ENCODE peak calls at places on chromosomes 4 and X, in seven cellular contexts. One of them, this sample, is unnamed.

GRCh38 chr4:688695-689497 is at the start of gene SLC49A3:
- DNase-seq in NCI-H1048: no peak
- DNase-seq in left cardiac atrium: peak
- DNase-seq in HCT116: no peak
- DNase-seq in AML-193: no peak
- DNase-seq in stimulated activated CD8-positive, alpha-beta memory T cell treated with anti-CD3 and anti-CD28 coated beads, Interleukin-7, amount 100 ng/mL, for 1 hour: no peak
- DNase-seq in H9: peak
- DNase-seq in this sample: no peak

GRCh38 chr4:83112239-83112638 is 2.3 kb downstream of the PLAC8 start:
- DNase-seq in NCI-H1048: no peak
- DNase-seq in left cardiac atrium: no peak
- DNase-seq in HCT116: no peak
- DNase-seq in AML-193: peak
- DNase-seq in stimulated activated CD8-positive, alpha-beta memory T cell treated with anti-CD3 and anti-CD28 coated beads, Interleukin-7, amount 100 ng/mL, for 1 hour: no peak
- DNase-seq in H9: no peak
- DNase-seq in this sample: no peak

GRCh38 chr4:4875611-4876010 is 16.1 kb downstream of the MSX1 start:
- DNase-seq in NCI-H1048: no peak
- DNase-seq in left cardiac atrium: no peak
- DNase-seq in HCT116: no peak
- DNase-seq in AML-193: no peak
- DNase-seq in stimulated activated CD8-positive, alpha-beta memory T cell treated with anti-CD3 and anti-CD28 coated beads, Interleukin-7, amount 100 ng/mL, for 1 hour: no peak
- DNase-seq in H9: no peak
- DNase-seq in this sample: no peak

GRCh38 chrX:10482262-10482661 is 138.1 kb downstream of the MID1 start:
- DNase-seq in NCI-H1048: no peak
- DNase-seq in left cardiac atrium: peak
- DNase-seq in HCT116: no peak
- DNase-seq in AML-193: no peak
- DNase-seq in stimulated activated CD8-positive, alpha-beta memory T cell treated with anti-CD3 and anti-CD28 coated beads, Interleukin-7, amount 100 ng/mL, for 1 hour: no peak
- DNase-seq in H9: no peak
- DNase-seq in this sample: no peak

GRCh38 chrX:46978341-46979291 is 66.4 kb downstream of the JADE3 start:
- DNase-seq in NCI-H1048: peak
- DNase-seq in left cardiac atrium: peak
- DNase-seq in HCT116: peak
- DNase-seq in AML-193: peak
- DNase-seq in stimulated activated CD8-positive, alpha-beta memory T cell treated with anti-CD3 and anti-CD28 coated beads, Interleukin-7, amount 100 ng/mL, for 1 hour: peak
- DNase-seq in H9: peak
- DNase-seq in this sample: peak

GRCh38 chrX:30215357-30215843 is at the start of gene MAGEB2:
- DNase-seq in NCI-H1048: no peak
- DNase-seq in left cardiac atrium: no peak
- DNase-seq in HCT116: peak
- DNase-seq in AML-193: no peak
- DNase-seq in stimulated activated CD8-positive, alpha-beta memory T cell treated with anti-CD3 and anti-CD28 coated beads, Interleukin-7, amount 100 ng/mL, for 1 hour: no peak
- DNase-seq in H9: no peak
- DNase-seq in this sample: no peak

GRCh38 chr4:142846105-142846728 is at the start of gene INPP4B:
- DNase-seq in NCI-H1048: no peak
- DNase-seq in left cardiac atrium: peak
- DNase-seq in HCT116: peak
- DNase-seq in AML-193: peak
- DNase-seq in stimulated activated CD8-positive, alpha-beta memory T cell treated with anti-CD3 and anti-CD28 coated beads, Interleukin-7, amount 100 ng/mL, for 1 hour: no peak
- DNase-seq in H9: peak
- DNase-seq in this sample: no peak

GRCh38 chrX:54640721-54641120 is 110.7 kb downstream of the GNL3L start:
- DNase-seq in NCI-H1048: no peak
- DNase-seq in left cardiac atrium: no peak
- DNase-seq in HCT116: no peak
- DNase-seq in AML-193: no peak
- DNase-seq in stimulated activated CD8-positive, alpha-beta memory T cell treated with anti-CD3 and anti-CD28 coated beads, Interleukin-7, amount 100 ng/mL, for 1 hour: no peak
- DNase-seq in H9: no peak
- DNase-seq in this sample: no peak

GRCh38 chrX:142184756-142185602 is 20.1 kb downstream of the MAGEC2 start:
- DNase-seq in NCI-H1048: no peak
- DNase-seq in left cardiac atrium: no peak
- DNase-seq in HCT116: no peak
- DNase-seq in AML-193: no peak
- DNase-seq in stimulated activated CD8-positive, alpha-beta memory T cell treated with anti-CD3 and anti-CD28 coated beads, Interleukin-7, amount 100 ng/mL, for 1 hour: no peak
- DNase-seq in H9: no peak
- DNase-seq in this sample: no peak

GRCh38 chrX:85244411-85245210 is 820 bp downstream of the ZNF711 start:
- DNase-seq in NCI-H1048: no peak
- DNase-seq in left cardiac atrium: no peak
- DNase-seq in HCT116: no peak
- DNase-seq in AML-193: no peak
- DNase-seq in stimulated activated CD8-positive, alpha-beta memory T cell treated with anti-CD3 and anti-CD28 coated beads, Interleukin-7, amount 100 ng/mL, for 1 hour: no peak
- DNase-seq in H9: no peak
- DNase-seq in this sample: no peak

GRCh38 chr4:53558981-53559620 is 32.2 kb downstream of the LNX1 start:
- DNase-seq in NCI-H1048: no peak
- DNase-seq in left cardiac atrium: no peak
- DNase-seq in HCT116: no peak
- DNase-seq in AML-193: no peak
- DNase-seq in stimulated activated CD8-positive, alpha-beta memory T cell treated with anti-CD3 and anti-CD28 coated beads, Interleukin-7, amount 100 ng/mL, for 1 hour: no peak
- DNase-seq in H9: no peak
- DNase-seq in this sample: no peak

GRCh38 chr4:36128689-36129088 is 115.6 kb downstream of the ARAP2 start:
- DNase-seq in NCI-H1048: no peak
- DNase-seq in left cardiac atrium: no peak
- DNase-seq in HCT116: no peak
- DNase-seq in AML-193: no peak
- DNase-seq in stimulated activated CD8-positive, alpha-beta memory T cell treated with anti-CD3 and anti-CD28 coated beads, Interleukin-7, amount 100 ng/mL, for 1 hour: no peak
- DNase-seq in H9: no peak
- DNase-seq in this sample: no peak

GRCh38 chr4:26069218-26069617 is 155.2 kb downstream of the SMIM20 start:
- DNase-seq in NCI-H1048: no peak
- DNase-seq in left cardiac atrium: no peak
- DNase-seq in HCT116: no peak
- DNase-seq in AML-193: peak
- DNase-seq in stimulated activated CD8-positive, alpha-beta memory T cell treated with anti-CD3 and anti-CD28 coated beads, Interleukin-7, amount 100 ng/mL, for 1 hour: no peak
- DNase-seq in H9: peak
- DNase-seq in this sample: no peak

GRCh38 chrX:51608766-51609165 is 9.9 kb downstream of the CENPVL3 start:
- DNase-seq in NCI-H1048: no peak
- DNase-seq in left cardiac atrium: no peak
- DNase-seq in HCT116: no peak
- DNase-seq in AML-193: no peak
- DNase-seq in stimulated activated CD8-positive, alpha-beta memory T cell treated with anti-CD3 and anti-CD28 coated beads, Interleukin-7, amount 100 ng/mL, for 1 hour: no peak
- DNase-seq in H9: no peak
- DNase-seq in this sample: no peak

GRCh38 chrX:9315086-9315485 is 149.8 kb upstream of the TBL1X start:
- DNase-seq in NCI-H1048: no peak
- DNase-seq in left cardiac atrium: no peak
- DNase-seq in HCT116: no peak
- DNase-seq in AML-193: no peak
- DNase-seq in stimulated activated CD8-positive, alpha-beta memory T cell treated with anti-CD3 and anti-CD28 coated beads, Interleukin-7, amount 100 ng/mL, for 1 hour: no peak
- DNase-seq in H9: no peak
- DNase-seq in this sample: no peak

GRCh38 chrX:66602381-66602938 is 36.4 kb downstream of the EDA2R start:
- DNase-seq in NCI-H1048: no peak
- DNase-seq in left cardiac atrium: no peak
- DNase-seq in HCT116: no peak
- DNase-seq in AML-193: no peak
- DNase-seq in stimulated activated CD8-positive, alpha-beta memory T cell treated with anti-CD3 and anti-CD28 coated beads, Interleukin-7, amount 100 ng/mL, for 1 hour: no peak
- DNase-seq in H9: no peak
- DNase-seq in this sample: no peak

GRCh38 chrX:40300286-40300890 is 202.6 kb upstream of the BCOR start:
- DNase-seq in NCI-H1048: no peak
- DNase-seq in left cardiac atrium: no peak
- DNase-seq in HCT116: no peak
- DNase-seq in AML-193: no peak
- DNase-seq in stimulated activated CD8-positive, alpha-beta memory T cell treated with anti-CD3 and anti-CD28 coated beads, Interleukin-7, amount 100 ng/mL, for 1 hour: no peak
- DNase-seq in H9: no peak
- DNase-seq in this sample: no peak

GRCh38 chr4:69095301-69095731 is 958 bp upstream of the UGT2B7 start:
- DNase-seq in NCI-H1048: no peak
- DNase-seq in left cardiac atrium: no peak
- DNase-seq in HCT116: no peak
- DNase-seq in AML-193: no peak
- DNase-seq in stimulated activated CD8-positive, alpha-beta memory T cell treated with anti-CD3 and anti-CD28 coated beads, Interleukin-7, amount 100 ng/mL, for 1 hour: no peak
- DNase-seq in H9: no peak
- DNase-seq in this sample: peak

GRCh38 chr4:38106301-38106700 is 146.1 kb downstream of the PTTG2 start:
- DNase-seq in NCI-H1048: no peak
- DNase-seq in left cardiac atrium: no peak
- DNase-seq in HCT116: no peak
- DNase-seq in AML-193: no peak
- DNase-seq in stimulated activated CD8-positive, alpha-beta memory T cell treated with anti-CD3 and anti-CD28 coated beads, Interleukin-7, amount 100 ng/mL, for 1 hour: no peak
- DNase-seq in H9: no peak
- DNase-seq in this sample: no peak

GRCh38 chr4:4913147-4913561 is 53.7 kb downstream of the MSX1 start:
- DNase-seq in NCI-H1048: no peak
- DNase-seq in left cardiac atrium: no peak
- DNase-seq in HCT116: no peak
- DNase-seq in AML-193: no peak
- DNase-seq in stimulated activated CD8-positive, alpha-beta memory T cell treated with anti-CD3 and anti-CD28 coated beads, Interleukin-7, amount 100 ng/mL, for 1 hour: no peak
- DNase-seq in H9: no peak
- DNase-seq in this sample: no peak

GRCh38 chrX:154478728-154479622 is at the start of gene LAGE3:
- DNase-seq in NCI-H1048: peak
- DNase-seq in left cardiac atrium: peak
- DNase-seq in HCT116: peak
- DNase-seq in AML-193: peak
- DNase-seq in stimulated activated CD8-positive, alpha-beta memory T cell treated with anti-CD3 and anti-CD28 coated beads, Interleukin-7, amount 100 ng/mL, for 1 hour: peak
- DNase-seq in H9: peak
- DNase-seq in this sample: peak

GRCh38 chr4:95158045-95158444 is 390.7 kb downstream of the UNC5C start:
- DNase-seq in NCI-H1048: no peak
- DNase-seq in left cardiac atrium: no peak
- DNase-seq in HCT116: no peak
- DNase-seq in AML-193: no peak
- DNase-seq in stimulated activated CD8-positive, alpha-beta memory T cell treated with anti-CD3 and anti-CD28 coated beads, Interleukin-7, amount 100 ng/mL, for 1 hour: no peak
- DNase-seq in H9: no peak
- DNase-seq in this sample: no peak

GRCh38 chrX:45602151-45602550 is 401.5 kb upstream of the DIPK2B start:
- DNase-seq in NCI-H1048: no peak
- DNase-seq in left cardiac atrium: no peak
- DNase-seq in HCT116: no peak
- DNase-seq in AML-193: no peak
- DNase-seq in stimulated activated CD8-positive, alpha-beta memory T cell treated with anti-CD3 and anti-CD28 coated beads, Interleukin-7, amount 100 ng/mL, for 1 hour: no peak
- DNase-seq in H9: no peak
- DNase-seq in this sample: no peak

GRCh38 chr4:181970356-181970755 is 272.8 kb upstream of the TENM3 start:
- DNase-seq in NCI-H1048: no peak
- DNase-seq in left cardiac atrium: no peak
- DNase-seq in HCT116: no peak
- DNase-seq in AML-193: no peak
- DNase-seq in stimulated activated CD8-positive, alpha-beta memory T cell treated with anti-CD3 and anti-CD28 coated beads, Interleukin-7, amount 100 ng/mL, for 1 hour: no peak
- DNase-seq in H9: no peak
- DNase-seq in this sample: no peak

GRCh38 chr4:185472063-185472542 is 570 bp upstream of the CCDC110 start:
- DNase-seq in NCI-H1048: no peak
- DNase-seq in left cardiac atrium: no peak
- DNase-seq in HCT116: no peak
- DNase-seq in AML-193: no peak
- DNase-seq in stimulated activated CD8-positive, alpha-beta memory T cell treated with anti-CD3 and anti-CD28 coated beads, Interleukin-7, amount 100 ng/mL, for 1 hour: no peak
- DNase-seq in H9: no peak
- DNase-seq in this sample: no peak

GRCh38 chr4:5385741-5386251 is 322.6 kb downstream of the EVC2 start:
- DNase-seq in NCI-H1048: no peak
- DNase-seq in left cardiac atrium: no peak
- DNase-seq in HCT116: no peak
- DNase-seq in AML-193: no peak
- DNase-seq in stimulated activated CD8-positive, alpha-beta memory T cell treated with anti-CD3 and anti-CD28 coated beads, Interleukin-7, amount 100 ng/mL, for 1 hour: no peak
- DNase-seq in H9: no peak
- DNase-seq in this sample: no peak

GRCh38 chr4:15982833-15983528 is 20.0 kb upstream of the FGFBP2 start:
- DNase-seq in NCI-H1048: no peak
- DNase-seq in left cardiac atrium: no peak
- DNase-seq in HCT116: no peak
- DNase-seq in AML-193: no peak
- DNase-seq in stimulated activated CD8-positive, alpha-beta memory T cell treated with anti-CD3 and anti-CD28 coated beads, Interleukin-7, amount 100 ng/mL, for 1 hour: no peak
- DNase-seq in H9: no peak
- DNase-seq in this sample: no peak

This sample was measured in Panc1.